ENCODE peak calls at places on chromosomes 16 and 17, in eight cellular contexts. One of them, this sample, is unnamed.

GRCh38 chr17:81273698-81274470 is 21.2 kb downstream of the SLC38A10 start:
- DNase-seq in neural crest cell: no peak
- DNase-seq in hepatocyte: no peak
- DNase-seq in nephron progenitor cell: no peak
- DNase-seq in brain microvascular endothelial cell: no peak
- DNase-seq in neural progenitor cell: no peak
- DNase-seq in PC-3: no peak
- DNase-seq in AG04450: no peak
- DNase-seq in this sample: no peak

GRCh38 chr16:82329504-82330192 is 159.6 kb upstream of the MPHOSPH6 start:
- DNase-seq in neural crest cell: no peak
- DNase-seq in PC-3: peak
- DNase-seq in hepatocyte: peak
- DNase-seq in brain microvascular endothelial cell: no peak
- DNase-seq in nephron progenitor cell: peak
- DNase-seq in neural progenitor cell: peak
- DNase-seq in AG04450: no peak
- DNase-seq in this sample: no peak

GRCh38 chr17:64535357-64535756 is 28.6 kb downstream of the CEP95 start:
- DNase-seq in PC-3: no peak
- DNase-seq in neural crest cell: no peak
- DNase-seq in nephron progenitor cell: no peak
- DNase-seq in neural progenitor cell: no peak
- DNase-seq in hepatocyte: no peak
- DNase-seq in AG04450: no peak
- DNase-seq in brain microvascular endothelial cell: no peak
- DNase-seq in this sample: no peak

GRCh38 chr17:65423346-65424140 is 137.9 kb downstream of the AXIN2 start:
- DNase-seq in AG04450: no peak
- DNase-seq in neural crest cell: no peak
- DNase-seq in nephron progenitor cell: no peak
- DNase-seq in hepatocyte: no peak
- DNase-seq in brain microvascular endothelial cell: no peak
- DNase-seq in neural progenitor cell: no peak
- DNase-seq in PC-3: no peak
- DNase-seq in this sample: no peak

GRCh38 chr16:79601092-79601977 is 798 bp upstream of the MAF start:
- DNase-seq in PC-3: no peak
- DNase-seq in brain microvascular endothelial cell: peak
- DNase-seq in neural progenitor cell: peak
- DNase-seq in nephron progenitor cell: peak
- DNase-seq in neural crest cell: peak
- DNase-seq in hepatocyte: peak
- DNase-seq in AG04450: no peak
- DNase-seq in this sample: peak

GRCh38 chr16:75494696-75495601 is at the start of gene CHST6:
- DNase-seq in brain microvascular endothelial cell: peak
- DNase-seq in neural crest cell: peak
- DNase-seq in hepatocyte: peak
- DNase-seq in nephron progenitor cell: peak
- DNase-seq in PC-3: no peak
- DNase-seq in AG04450: no peak
- DNase-seq in neural progenitor cell: peak
- DNase-seq in this sample: peak

GRCh38 chr17:40542562-40543411 is 22.5 kb downstream of the CCR7 start:
- DNase-seq in neural progenitor cell: no peak
- DNase-seq in neural crest cell: no peak
- DNase-seq in hepatocyte: peak
- DNase-seq in PC-3: no peak
- DNase-seq in nephron progenitor cell: no peak
- DNase-seq in AG04450: peak
- DNase-seq in brain microvascular endothelial cell: peak
- DNase-seq in this sample: peak

GRCh38 chr17:13244511-13244910 is 226.7 kb upstream of the ELAC2 start:
- DNase-seq in neural progenitor cell: no peak
- DNase-seq in AG04450: no peak
- DNase-seq in brain microvascular endothelial cell: no peak
- DNase-seq in neural crest cell: no peak
- DNase-seq in PC-3: no peak
- DNase-seq in hepatocyte: no peak
- DNase-seq in nephron progenitor cell: no peak
- DNase-seq in this sample: no peak

GRCh38 chr16:27692576-27692975 is 142.6 kb downstream of the KATNIP start:
- DNase-seq in neural progenitor cell: no peak
- DNase-seq in PC-3: no peak
- DNase-seq in AG04450: no peak
- DNase-seq in brain microvascular endothelial cell: no peak
- DNase-seq in neural crest cell: no peak
- DNase-seq in nephron progenitor cell: no peak
- DNase-seq in hepatocyte: no peak
- DNase-seq in this sample: no peak

GRCh38 chr17:206941-207560 is 25.6 kb upstream of the DOC2B start:
- DNase-seq in AG04450: no peak
- DNase-seq in hepatocyte: no peak
- DNase-seq in neural progenitor cell: no peak
- DNase-seq in brain microvascular endothelial cell: no peak
- DNase-seq in neural crest cell: no peak
- DNase-seq in PC-3: no peak
- DNase-seq in nephron progenitor cell: no peak
- DNase-seq in this sample: no peak

GRCh38 chr17:29155235-29155965 is 24.8 kb downstream of the MYO18A start:
- DNase-seq in hepatocyte: peak
- DNase-seq in brain microvascular endothelial cell: no peak
- DNase-seq in neural crest cell: no peak
- DNase-seq in PC-3: peak
- DNase-seq in neural progenitor cell: no peak
- DNase-seq in AG04450: no peak
- DNase-seq in nephron progenitor cell: peak
- DNase-seq in this sample: peak

GRCh38 chr16:54862529-54862928 is 68.1 kb upstream of the IRX5 start:
- DNase-seq in nephron progenitor cell: no peak
- DNase-seq in hepatocyte: no peak
- DNase-seq in AG04450: no peak
- DNase-seq in PC-3: no peak
- DNase-seq in neural crest cell: no peak
- DNase-seq in neural progenitor cell: peak
- DNase-seq in brain microvascular endothelial cell: no peak
- DNase-seq in this sample: no peak

GRCh38 chr17:6509295-6509771 is 47.0 kb downstream of the PITPNM3 start:
- DNase-seq in brain microvascular endothelial cell: no peak
- DNase-seq in neural crest cell: no peak
- DNase-seq in neural progenitor cell: no peak
- DNase-seq in AG04450: no peak
- DNase-seq in nephron progenitor cell: no peak
- DNase-seq in hepatocyte: no peak
- DNase-seq in PC-3: no peak
- DNase-seq in this sample: no peak

GRCh38 chr16:20673882-20674683 is 23.4 kb downstream of the ACSM1 start:
- DNase-seq in neural progenitor cell: no peak
- DNase-seq in neural crest cell: no peak
- DNase-seq in PC-3: no peak
- DNase-seq in AG04450: no peak
- DNase-seq in hepatocyte: no peak
- DNase-seq in brain microvascular endothelial cell: no peak
- DNase-seq in nephron progenitor cell: no peak
- DNase-seq in this sample: peak

GRCh38 chr16:20671903-20672302 is 25.6 kb downstream of the ACSM1 start:
- DNase-seq in PC-3: no peak
- DNase-seq in hepatocyte: no peak
- DNase-seq in neural progenitor cell: no peak
- DNase-seq in neural crest cell: no peak
- DNase-seq in nephron progenitor cell: no peak
- DNase-seq in brain microvascular endothelial cell: no peak
- DNase-seq in AG04450: no peak
- DNase-seq in this sample: no peak

GRCh38 chr16:20674684-20675487 is 22.6 kb downstream of the ACSM1 start:
- DNase-seq in brain microvascular endothelial cell: no peak
- DNase-seq in nephron progenitor cell: peak
- DNase-seq in hepatocyte: no peak
- DNase-seq in neural progenitor cell: peak
- DNase-seq in neural crest cell: no peak
- DNase-seq in PC-3: no peak
- DNase-seq in AG04450: no peak
- DNase-seq in this sample: no peak

GRCh38 chr16:20675488-20676267 is 21.8 kb downstream of the ACSM1 start:
- DNase-seq in AG04450: no peak
- DNase-seq in neural progenitor cell: peak
- DNase-seq in PC-3: peak
- DNase-seq in neural crest cell: no peak
- DNase-seq in hepatocyte: peak
- DNase-seq in nephron progenitor cell: no peak
- DNase-seq in brain microvascular endothelial cell: no peak
- DNase-seq in this sample: peak

GRCh38 chr16:20669691-20670090 is 27.8 kb downstream of the ACSM1 start:
- DNase-seq in PC-3: no peak
- DNase-seq in neural progenitor cell: no peak
- DNase-seq in nephron progenitor cell: no peak
- DNase-seq in hepatocyte: no peak
- DNase-seq in neural crest cell: no peak
- DNase-seq in brain microvascular endothelial cell: no peak
- DNase-seq in AG04450: no peak
- DNase-seq in this sample: no peak
- TF ChIP-seq CTCF in PC-3: no peak
- TF ChIP-seq CTCF in neural progenitor cell: no peak
- TF ChIP-seq CTCF in nephron progenitor cell: no peak
- TF ChIP-seq CTCF in hepatocyte: no peak
- TF ChIP-seq CTCF in neural crest cell: no peak
- TF ChIP-seq CTCF in brain microvascular endothelial cell: no peak
- TF ChIP-seq CTCF in AG04450: no peak
- TF ChIP-seq CTCF in this sample: no peak

DNA sequence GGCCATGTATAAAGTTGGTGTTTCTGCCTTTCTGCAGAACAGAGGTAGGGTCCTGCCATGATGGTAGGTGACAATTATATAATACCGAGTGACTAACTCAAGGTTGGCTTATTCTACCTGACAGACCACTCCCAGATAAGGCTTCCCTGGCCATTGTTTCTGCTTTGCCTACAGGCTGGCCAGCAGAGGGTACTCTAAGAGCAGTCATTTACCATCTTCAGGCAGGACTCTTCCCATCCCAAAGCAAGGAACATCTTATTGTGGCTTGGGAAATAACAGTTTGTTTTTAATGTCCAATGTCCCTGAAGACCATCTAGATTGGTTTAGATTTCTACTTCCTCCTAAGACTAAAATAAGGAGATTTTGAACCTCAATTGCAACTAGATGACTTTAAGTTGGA is 74.1 kb downstream of the SNX11 start:
- DNase-seq in neural progenitor cell: peak
- DNase-seq in PC-3: peak
- DNase-seq in AG04450: no peak
- DNase-seq in neural crest cell: no peak
- DNase-seq in hepatocyte: peak
- DNase-seq in nephron progenitor cell: peak
- DNase-seq in brain microvascular endothelial cell: peak
- DNase-seq in this sample: peak
- TF ChIP-seq CTCF in neural progenitor cell: peak
- TF ChIP-seq CTCF in PC-3: peak
- TF ChIP-seq CTCF in AG04450: peak
- TF ChIP-seq CTCF in neural crest cell: peak
- TF ChIP-seq CTCF in hepatocyte: peak
- TF ChIP-seq CTCF in nephron progenitor cell: peak
- TF ChIP-seq CTCF in brain microvascular endothelial cell: peak
- TF ChIP-seq CTCF in this sample: peak

GRCh38 chr17:61487161-61487654 is 35.0 kb downstream of the TBX4 start:
- DNase-seq in nephron progenitor cell: no peak
- DNase-seq in neural crest cell: no peak
- DNase-seq in neural progenitor cell: no peak
- DNase-seq in hepatocyte: no peak
- DNase-seq in brain microvascular endothelial cell: no peak
- DNase-seq in PC-3: no peak
- DNase-seq in AG04450: no peak
- DNase-seq in this sample: no peak

GRCh38 chr17:61487668-61488595 is 35.7 kb downstream of the TBX4 start:
- DNase-seq in PC-3: no peak
- DNase-seq in AG04450: no peak
- DNase-seq in hepatocyte: no peak
- DNase-seq in neural crest cell: no peak
- DNase-seq in nephron progenitor cell: no peak
- DNase-seq in brain microvascular endothelial cell: no peak
- DNase-seq in neural progenitor cell: no peak
- DNase-seq in this sample: no peak

GRCh38 chr17:61485067-61485775 is 33.0 kb downstream of the TBX4 start:
- DNase-seq in hepatocyte: no peak
- DNase-seq in neural crest cell: no peak
- DNase-seq in nephron progenitor cell: no peak
- DNase-seq in neural progenitor cell: no peak
- DNase-seq in brain microvascular endothelial cell: no peak
- DNase-seq in PC-3: peak
- DNase-seq in AG04450: no peak
- DNase-seq in this sample: no peak

GRCh38 chr17:61484174-61484573 is 32.0 kb downstream of the TBX4 start:
- DNase-seq in brain microvascular endothelial cell: no peak
- DNase-seq in neural progenitor cell: no peak
- DNase-seq in neural crest cell: no peak
- DNase-seq in PC-3: no peak
- DNase-seq in hepatocyte: no peak
- DNase-seq in AG04450: no peak
- DNase-seq in nephron progenitor cell: no peak
- DNase-seq in this sample: no peak

DNA sequence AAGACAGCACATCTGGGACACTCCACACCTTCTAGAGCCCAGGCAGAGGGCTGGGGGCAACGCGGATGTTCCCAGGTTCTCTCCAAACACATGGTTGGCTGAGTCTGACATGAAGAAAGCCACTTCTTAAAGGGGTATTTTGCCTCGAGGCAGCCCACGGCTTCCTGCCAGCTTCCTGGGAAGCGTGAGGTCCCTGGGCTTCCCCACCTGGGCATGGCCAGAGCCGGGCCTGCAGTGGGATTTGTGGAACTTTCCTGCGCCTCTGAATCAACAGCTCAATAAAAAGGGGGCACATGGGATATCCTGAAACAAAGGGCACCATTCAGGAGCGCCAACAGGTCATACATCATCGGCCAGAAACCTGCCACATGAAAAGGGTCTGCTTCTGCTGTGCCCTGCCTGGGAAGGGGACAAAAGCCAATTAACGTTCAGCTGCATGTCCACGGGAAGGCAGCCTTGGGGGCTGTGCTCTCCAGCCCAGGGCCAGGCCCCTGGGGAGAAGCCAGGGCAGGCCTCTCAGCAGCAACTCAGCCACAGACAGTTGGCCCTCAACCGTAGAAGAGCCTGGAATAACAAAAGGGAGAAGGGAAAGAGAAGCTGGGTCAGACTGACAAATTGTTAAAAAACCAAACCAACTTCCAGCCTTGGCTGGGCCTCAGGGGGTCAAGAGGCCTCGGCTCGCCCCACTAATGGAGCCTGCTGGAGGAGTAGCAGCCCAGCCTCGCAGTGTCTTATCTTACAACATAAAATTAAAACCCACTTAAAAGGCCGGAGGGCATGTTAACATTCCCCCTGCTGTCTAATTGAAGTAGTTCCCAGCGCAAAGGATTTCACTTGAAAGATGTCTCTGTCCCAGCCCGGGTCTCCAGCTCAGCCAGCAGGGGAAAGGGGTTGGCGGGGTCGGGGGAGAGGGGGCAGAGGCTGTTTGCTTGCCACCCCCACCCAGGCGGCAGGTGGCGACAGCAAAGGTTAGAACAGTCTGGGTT is 34.2 kb downstream of the TBX4 start:
- DNase-seq in neural progenitor cell: peak
- DNase-seq in brain microvascular endothelial cell: no peak
- DNase-seq in AG04450: no peak
- DNase-seq in PC-3: no peak
- DNase-seq in nephron progenitor cell: peak
- DNase-seq in neural crest cell: peak
- DNase-seq in hepatocyte: no peak
- DNase-seq in this sample: no peak
- TF ChIP-seq CTCF in neural progenitor cell: peak
- TF ChIP-seq CTCF in brain microvascular endothelial cell: no peak
- TF ChIP-seq CTCF in AG04450: no peak
- TF ChIP-seq CTCF in PC-3: no peak
- TF ChIP-seq CTCF in nephron progenitor cell: peak
- TF ChIP-seq CTCF in neural crest cell: peak
- TF ChIP-seq CTCF in hepatocyte: no peak
- TF ChIP-seq CTCF in this sample: no peak

GRCh38 chr17:7825206-7825980 is 8.6 kb upstream of the KDM6B start:
- DNase-seq in brain microvascular endothelial cell: no peak
- DNase-seq in nephron progenitor cell: no peak
- DNase-seq in hepatocyte: peak
- DNase-seq in PC-3: peak
- DNase-seq in AG04450: no peak
- DNase-seq in neural crest cell: no peak
- DNase-seq in neural progenitor cell: peak
- DNase-seq in this sample: no peak
- TF ChIP-seq CTCF in brain microvascular endothelial cell: peak
- TF ChIP-seq CTCF in nephron progenitor cell: no peak
- TF ChIP-seq CTCF in hepatocyte: no peak
- TF ChIP-seq CTCF in PC-3: peak
- TF ChIP-seq CTCF in AG04450: no peak
- TF ChIP-seq CTCF in neural crest cell: peak
- TF ChIP-seq CTCF in neural progenitor cell: peak
- TF ChIP-seq CTCF in this sample: no peak

This sample was measured in Caco-2.